ENCODE peak calls at places on chromosomes 6 and 20, in six cellular contexts. R is HL-60, K is choroid plexus epithelial cell, U is omental fat pad, Z is brain microvascular endothelial cell, F is astrocyte of the cerebellum. E is an unnamed sample.

GRCh38 chr20:59082981-59083380 is 40.4 kb upstream of the PRELID3B start:
- DNase-seq in R (no peak), Z (peak), K (peak), U (no peak), F (no peak), E (no peak)

GRCh38 chr20:19552144-19552895 is 205.7 kb upstream of the RIN2 start:
- DNase-seq in K (peak), U (no peak), R (no peak), Z (no peak), F (no peak), E (no peak)

GRCh38 chr6:169131356-169131755 is 122.3 kb downstream of the THBS2 start:
- DNase-seq in U (no peak), K (no peak), Z (no peak), F (no peak), R (no peak), E (no peak)

GRCh38 chr20:4091332-4092135 is 76.2 kb upstream of the RNF24 start:
- DNase-seq in R (peak), Z (peak), U (peak), F (no peak), K (peak), E (no peak)

GRCh38 chr20:8144282-8145245 is 12.5 kb downstream of the PLCB1 start:
- DNase-seq in Z (peak), K (peak), F (peak), R (peak), U (no peak), E (no peak)

GRCh38 chr20:17542993-17543412 is 11.8 kb upstream of the BFSP1 start:
- DNase-seq in K (peak), F (peak), U (no peak), Z (peak), R (no peak), E (no peak)

GRCh38 chr20:5714261-5715041 is 35.8 kb upstream of the SHLD1 start:
- DNase-seq in K (peak), Z (peak), F (no peak), U (no peak), R (peak), E (peak)

GRCh38 chr20:41734506-41734945 is 116.3 kb upstream of the CHD6 start:
- DNase-seq in R (peak), K (peak), Z (peak), U (no peak), F (peak), E (no peak)

GRCh38 chr6:145026267-145026679 is 709.0 kb downstream of the EPM2A start:
- DNase-seq in F (no peak), K (no peak), Z (no peak), R (no peak), U (no peak), E (no peak)

GRCh38 chr6:56620229-56620868 is 22.3 kb downstream of the DST start:
- DNase-seq in R (no peak), K (no peak), Z (no peak), F (no peak), U (no peak), E (no peak)

GRCh38 chr6:56536536-56536935 is 106.2 kb downstream of the DST start:
- DNase-seq in U (no peak), Z (no peak), F (peak), K (peak), R (no peak), E (no peak)

GRCh38 chr20:64254571-64255360 is 782 bp upstream of the PCMTD2 start:
- DNase-seq in K (no peak), Z (no peak), F (no peak), R (no peak), U (no peak), E (no peak)

GRCh38 chr6:114559419-114559818 is 216.6 kb upstream of the HS3ST5 start:
- DNase-seq in Z (no peak), K (no peak), F (no peak), R (no peak), U (no peak), E (no peak)

GRCh38 chr6:150667977-150668716 is 68.5 kb downstream of the PLEKHG1 start:
- DNase-seq in F (peak), Z (peak), K (peak), U (peak), R (no peak), E (peak)

GRCh38 chr6:53986721-53987526 is 124.3 kb upstream of the MLIP start:
- DNase-seq in F (no peak), R (no peak), K (peak), Z (peak), U (no peak), E (no peak)

GRCh38 chr6:1986454-1987243 is 258.8 kb downstream of the GMDS start:
- DNase-seq in F (no peak), K (peak), R (no peak), Z (no peak), U (no peak), E (no peak)

GRCh38 chr20:40930561-40930960 is 98.1 kb upstream of the TOP1 start:
- DNase-seq in Z (peak), R (no peak), F (no peak), K (peak), U (no peak), E (no peak)

GRCh38 chr6:83707829-83708545 is 914 bp downstream of the SNAP91 start:
- DNase-seq in R (no peak), U (no peak), F (peak), K (peak), Z (no peak), E (no peak)

GRCh38 chr20:22768779-22769178 is 184.4 kb upstream of the FOXA2 start:
- DNase-seq in Z (no peak), K (peak), U (no peak), F (no peak), R (no peak), E (no peak)

GRCh38 chr20:43138061-43138860 is 51.4 kb downstream of the PTPRT start:
- DNase-seq in K (no peak), R (no peak), Z (no peak), F (no peak), U (no peak), E (no peak)

GRCh38 chr6:1584146-1584545 is 25.6 kb upstream of the FOXC1 start:
- DNase-seq in F (no peak), R (no peak), K (no peak), Z (no peak), U (no peak), E (no peak)

GRCh38 chr6:154440022-154440421 is 70.5 kb downstream of the CNKSR3 start:
- DNase-seq in U (no peak), R (no peak), F (no peak), Z (no peak), K (no peak), E (no peak)

GRCh38 chr20:1119128-1119505 is 715 bp downstream of the PSMF1 start:
- DNase-seq in R (no peak), U (no peak), K (no peak), Z (no peak), F (no peak), E (no peak)

GRCh38 chr6:77979204-77979603 is 326.4 kb downstream of the MEI4 start:
- DNase-seq in R (no peak), Z (no peak), F (no peak), U (no peak), K (no peak), E (no peak)

GRCh38 chr6:2839195-2839981 is 2.3 kb downstream of the SERPINB1 start:
- DNase-seq in R (no peak), Z (peak), F (no peak), U (no peak), K (peak), E (no peak)

GRCh38 chr6:168039849-168040248 is 39.2 kb downstream of the FRMD1 start:
- DNase-seq in F (no peak), K (no peak), Z (no peak), R (no peak), U (no peak), E (no peak)

GRCh38 chr20:19737025-19737424 is 21.0 kb upstream of the RIN2 start:
- DNase-seq in R (peak), Z (peak), U (no peak), K (peak), F (no peak), E (no peak)

GRCh38 chr20:50721881-50722281 is 9.5 kb upstream of the PARD6B start:
- DNase-seq in Z (peak), K (peak), F (no peak), R (no peak), U (no peak), E (no peak)

GRCh38 chr20:23826541-23827018 is at the start of gene CST2:
- DNase-seq in K (peak), U (no peak), F (no peak), Z (peak), R (no peak), E (no peak)

GRCh38 chr6:137878810-137879285 is 11.8 kb downstream of the TNFAIP3 start:
- DNase-seq in U (no peak), K (no peak), Z (no peak), R (no peak), F (no peak), E (no peak)
- TF ChIP-seq CTCF in U (no peak), K (peak), Z (peak), R (no peak), F (peak), E (peak)

GRCh38 chr6:139373928-139374356 is 506 bp downstream of the CITED2 start:
- DNase-seq in Z (no peak), F (no peak), R (no peak), U (no peak), K (no peak), E (no peak)

GRCh38 chr6:139372326-139373153 is 1.9 kb downstream of the CITED2 start:
- DNase-seq in R (no peak), U (no peak), K (peak), F (no peak), Z (no peak), E (no peak)

GRCh38 chr6:139371421-139372253 is 2.8 kb downstream of the CITED2 start:
- DNase-seq in R (no peak), F (no peak), Z (no peak), U (no peak), K (peak), E (no peak)

GRCh38 chr6:139374357-139375238 is at the start of gene CITED2:
- DNase-seq in F (peak), Z (peak), R (peak), U (peak), K (peak), E (no peak)

GRCh38 chr6:139373154-139373927 is 1.1 kb downstream of the CITED2 start:
- DNase-seq in K (peak), F (no peak), U (no peak), R (peak), Z (peak), E (no peak)
- TF ChIP-seq CTCF in K (peak), F (no peak), U (no peak), R (no peak), Z (peak), E (no peak)

GRCh38 chr6:8481727-8482126 is 46.4 kb upstream of the SLC35B3 start:
- DNase-seq in F (no peak), R (no peak), Z (no peak), U (no peak), K (peak), E (no peak)
- TF ChIP-seq CTCF in F (peak), R (peak), Z (peak), U (no peak), K (peak), E (no peak)

GRCh38 chr6:16761469-16762264 is 407 bp upstream of the ATXN1 start:
- DNase-seq in F (no peak), U (peak), R (peak), K (peak), Z (peak), E (no peak)
- TF ChIP-seq CTCF in F (no peak), U (no peak), R (no peak), K (peak), Z (peak), E (peak)